ENCODE peak calls at places on chromosomes 4 and X, in six cellular contexts. One of them, this sample, is unnamed.

GRCh38 chr4:26803462-26803861 is 57.2 kb upstream of the STIM2 start:
- DNase-seq in PC-3: no peak
- DNase-seq in ovary: no peak
- DNase-seq in GM13977: no peak
- DNase-seq in mucosa of descending colon: no peak
- DNase-seq in Calu3: no peak
- DNase-seq in this sample: no peak

GRCh38 chrX:49627030-49627777 is 28.4 kb downstream of the GAGE1 start:
- DNase-seq in Calu3: no peak
- DNase-seq in ovary: no peak
- DNase-seq in PC-3: peak; percentile 20
- DNase-seq in GM13977: no peak
- DNase-seq in mucosa of descending colon: no peak
- DNase-seq in this sample: no peak

GRCh38 chr4:128288689-128289106 is 1.1 kb upstream of the PGRMC2 start:
- DNase-seq in Calu3: peak; percentile 8
- DNase-seq in PC-3: peak; percentile 26
- DNase-seq in ovary: no peak
- DNase-seq in mucosa of descending colon: no peak
- DNase-seq in GM13977: peak; percentile 12
- DNase-seq in this sample: no peak

GRCh38 chr4:2261110-2261852 is 628 bp downstream of the MXD4 start:
- DNase-seq in GM13977: peak; percentile 84
- DNase-seq in ovary: peak; percentile 33
- DNase-seq in Calu3: peak; percentile 47
- DNase-seq in mucosa of descending colon: peak; percentile 75
- DNase-seq in PC-3: peak; percentile 37
- DNase-seq in this sample: no peak

GRCh38 chrX:15207384-15207783 is 62.5 kb downstream of the ASB9 start:
- DNase-seq in PC-3: peak; percentile 16
- DNase-seq in Calu3: no peak
- DNase-seq in ovary: no peak
- DNase-seq in mucosa of descending colon: no peak
- DNase-seq in GM13977: no peak
- DNase-seq in this sample: no peak

GRCh38 chrX:114889454-114889853 is 128.0 kb downstream of the IL13RA2 start:
- DNase-seq in ovary: no peak
- DNase-seq in PC-3: no peak
- DNase-seq in mucosa of descending colon: no peak
- DNase-seq in GM13977: no peak
- DNase-seq in Calu3: no peak
- DNase-seq in this sample: no peak

GRCh38 chrX:71514367-71515038 is 18.4 kb upstream of the OGT start:
- DNase-seq in GM13977: peak; percentile 50
- DNase-seq in Calu3: no peak
- DNase-seq in mucosa of descending colon: no peak
- DNase-seq in PC-3: no peak
- DNase-seq in ovary: no peak
- DNase-seq in this sample: no peak

GRCh38 chrX:34656467-34656841 is 631 bp downstream of the TMEM47 start:
- DNase-seq in mucosa of descending colon: peak; percentile 41
- DNase-seq in GM13977: no peak
- DNase-seq in ovary: peak; percentile 16
- DNase-seq in PC-3: no peak
- DNase-seq in Calu3: peak; percentile 8
- DNase-seq in this sample: no peak

GRCh38 chr4:128393111-128393704 is 105.6 kb upstream of the PGRMC2 start:
- DNase-seq in mucosa of descending colon: no peak
- DNase-seq in Calu3: no peak
- DNase-seq in PC-3: no peak
- DNase-seq in GM13977: peak; percentile 20
- DNase-seq in ovary: no peak
- DNase-seq in this sample: no peak

GRCh38 chrX:44874481-44875184 is 1.6 kb downstream of the KDM6A start:
- DNase-seq in ovary: peak; percentile 27
- DNase-seq in mucosa of descending colon: no peak
- DNase-seq in GM13977: peak; percentile 64
- DNase-seq in PC-3: peak; percentile 38
- DNase-seq in Calu3: peak; percentile 11
- DNase-seq in this sample: no peak

GRCh38 chr4:175422331-175422730 is 389.7 kb downstream of the GPM6A start:
- DNase-seq in mucosa of descending colon: no peak
- DNase-seq in GM13977: no peak
- DNase-seq in Calu3: no peak
- DNase-seq in ovary: no peak
- DNase-seq in PC-3: peak; percentile 7
- DNase-seq in this sample: no peak

GRCh38 chrX:1524874-1525582 is 12.0 kb downstream of the P2RY8 start:
- DNase-seq in GM13977: no peak
- DNase-seq in PC-3: no peak
- DNase-seq in Calu3: no peak
- DNase-seq in mucosa of descending colon: no peak
- DNase-seq in ovary: no peak
- DNase-seq in this sample: peak; percentile 59

GRCh38 chrX:107542500-107542899 is 85.8 kb upstream of the PRPS1 start:
- DNase-seq in mucosa of descending colon: no peak
- DNase-seq in GM13977: no peak
- DNase-seq in ovary: no peak
- DNase-seq in PC-3: peak; percentile 48
- DNase-seq in Calu3: peak; percentile 54
- DNase-seq in this sample: no peak

GRCh38 chr4:40688446-40689095 is 58.9 kb upstream of the RBM47 start:
- DNase-seq in GM13977: no peak
- DNase-seq in ovary: no peak
- DNase-seq in mucosa of descending colon: no peak
- DNase-seq in Calu3: no peak
- DNase-seq in PC-3: peak; percentile 20
- DNase-seq in this sample: no peak

GRCh38 chrX:18368402-18368801 is 13.9 kb upstream of the SCML2 start:
- DNase-seq in PC-3: no peak
- DNase-seq in GM13977: no peak
- DNase-seq in mucosa of descending colon: no peak
- DNase-seq in ovary: no peak
- DNase-seq in Calu3: no peak
- DNase-seq in this sample: peak; percentile 38

GRCh38 chr4:182600836-182601235 is 316.4 kb downstream of the DCTD start:
- DNase-seq in GM13977: no peak
- DNase-seq in ovary: no peak
- DNase-seq in Calu3: no peak
- DNase-seq in PC-3: no peak
- DNase-seq in mucosa of descending colon: no peak
- DNase-seq in this sample: no peak

GRCh38 chr4:37991623-37992410 is 31.6 kb downstream of the PTTG2 start:
- DNase-seq in GM13977: no peak
- DNase-seq in mucosa of descending colon: no peak
- DNase-seq in Calu3: no peak
- DNase-seq in PC-3: no peak
- DNase-seq in ovary: no peak
- DNase-seq in this sample: no peak

GRCh38 chr4:142974331-142974730 is 128.2 kb upstream of the INPP4B start:
- DNase-seq in ovary: no peak
- DNase-seq in mucosa of descending colon: no peak
- DNase-seq in GM13977: no peak
- DNase-seq in PC-3: no peak
- DNase-seq in Calu3: no peak
- DNase-seq in this sample: no peak

GRCh38 chrX:9928083-9928482 is 39.1 kb upstream of the CLDN34 start:
- DNase-seq in GM13977: no peak
- DNase-seq in PC-3: no peak
- DNase-seq in mucosa of descending colon: no peak
- DNase-seq in ovary: no peak
- DNase-seq in Calu3: no peak
- DNase-seq in this sample: no peak

GRCh38 chr4:145012841-145013240 is 85.2 kb downstream of the ANAPC10 start:
- DNase-seq in GM13977: no peak
- DNase-seq in PC-3: peak; percentile 41
- DNase-seq in ovary: no peak
- DNase-seq in mucosa of descending colon: no peak
- DNase-seq in Calu3: no peak
- DNase-seq in this sample: no peak

GRCh38 chrX:71665747-71666146 is 1.6 kb upstream of the LOC101059915 start:
- DNase-seq in Calu3: no peak
- DNase-seq in mucosa of descending colon: peak; percentile 15
- DNase-seq in PC-3: no peak
- DNase-seq in ovary: no peak
- DNase-seq in GM13977: no peak
- DNase-seq in this sample: no peak

DNA sequence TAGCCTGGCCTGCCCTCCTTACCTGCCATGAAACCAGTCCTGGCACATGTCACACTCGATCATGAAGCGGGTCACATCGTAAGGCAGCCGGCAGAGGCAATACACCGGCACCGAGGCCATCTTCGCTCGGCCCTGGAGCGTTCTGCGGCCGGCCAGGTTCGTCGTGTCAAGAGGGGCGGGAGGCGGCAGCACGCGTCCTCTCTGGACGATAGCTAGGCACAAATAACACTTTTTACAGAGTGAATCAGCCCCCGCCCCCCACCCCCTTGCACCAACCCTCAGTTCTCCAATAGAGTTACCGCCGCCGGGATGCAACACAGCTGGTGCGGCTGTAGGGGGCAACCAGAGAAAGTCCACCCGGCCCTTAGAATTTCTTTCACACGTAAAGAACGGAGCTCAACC is 1.7 kb downstream of the PHF8 start:
- DNase-seq in GM13977: peak; percentile 42
- DNase-seq in ovary: peak; percentile 40
- DNase-seq in PC-3: peak; percentile 67
- DNase-seq in Calu3: peak; percentile 47
- DNase-seq in mucosa of descending colon: peak; percentile 55
- DNase-seq in this sample: no peak
- TF ChIP-seq CTCF in GM13977: peak; percentile 15
- TF ChIP-seq CTCF in ovary: no peak
- TF ChIP-seq CTCF in PC-3: peak; percentile 25
- TF ChIP-seq CTCF in Calu3: no peak
- TF ChIP-seq CTCF in mucosa of descending colon: no peak
- TF ChIP-seq CTCF in this sample: peak; percentile 49

GRCh38 chr4:161642708-161643107 is 521.1 kb downstream of the FSTL5 start:
- DNase-seq in Calu3: no peak
- DNase-seq in mucosa of descending colon: no peak
- DNase-seq in ovary: no peak
- DNase-seq in GM13977: no peak
- DNase-seq in PC-3: peak; percentile 36
- DNase-seq in this sample: no peak
- TF ChIP-seq CTCF in Calu3: no peak
- TF ChIP-seq CTCF in mucosa of descending colon: no peak
- TF ChIP-seq CTCF in ovary: no peak
- TF ChIP-seq CTCF in GM13977: no peak
- TF ChIP-seq CTCF in PC-3: peak; percentile 51
- TF ChIP-seq CTCF in this sample: peak; percentile 55

GRCh38 chr4:139281212-139281611 is 1.2 kb upstream of the MGARP start:
- DNase-seq in ovary: no peak
- DNase-seq in GM13977: no peak
- DNase-seq in mucosa of descending colon: no peak
- DNase-seq in Calu3: peak; percentile 3
- DNase-seq in PC-3: peak; percentile 36
- DNase-seq in this sample: no peak
- TF ChIP-seq CTCF in ovary: no peak
- TF ChIP-seq CTCF in GM13977: no peak
- TF ChIP-seq CTCF in mucosa of descending colon: no peak
- TF ChIP-seq CTCF in Calu3: no peak
- TF ChIP-seq CTCF in PC-3: peak; percentile 45
- TF ChIP-seq CTCF in this sample: peak; percentile 28

GRCh38 chrX:135632353-135632752 is 81.1 kb upstream of the CT45A1 start:
- DNase-seq in Calu3: no peak
- DNase-seq in ovary: no peak
- DNase-seq in mucosa of descending colon: no peak
- DNase-seq in GM13977: peak; percentile 26
- DNase-seq in PC-3: peak; percentile 22
- DNase-seq in this sample: no peak
- TF ChIP-seq CTCF in Calu3: no peak
- TF ChIP-seq CTCF in ovary: no peak
- TF ChIP-seq CTCF in mucosa of descending colon: no peak
- TF ChIP-seq CTCF in GM13977: peak; percentile 44
- TF ChIP-seq CTCF in PC-3: peak; percentile 36
- TF ChIP-seq CTCF in this sample: no peak

DNA sequence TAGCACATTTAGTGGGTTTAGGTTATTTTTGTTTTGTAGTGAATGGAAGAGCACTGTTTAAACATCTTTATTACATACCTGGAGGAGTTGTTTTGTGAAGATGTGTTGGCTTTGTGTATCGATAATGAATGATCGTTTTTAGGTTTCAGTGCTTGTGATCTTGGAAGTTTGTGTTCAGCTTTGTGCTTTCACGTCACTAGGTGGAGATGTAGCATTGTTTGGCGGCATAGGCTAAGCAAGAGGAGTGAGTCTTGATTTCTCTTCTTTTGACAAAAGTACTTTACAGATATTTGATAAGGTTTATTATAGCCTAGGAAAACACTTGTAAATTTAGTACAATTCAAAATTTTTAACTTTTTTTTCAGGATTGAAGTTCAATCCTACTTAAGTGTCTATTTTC is 50.4 kb downstream of the PDK3 start:
- DNase-seq in GM13977: no peak
- DNase-seq in PC-3: no peak
- DNase-seq in mucosa of descending colon: no peak
- DNase-seq in Calu3: no peak
- DNase-seq in ovary: no peak
- DNase-seq in this sample: no peak
- TF ChIP-seq CTCF in GM13977: no peak
- TF ChIP-seq CTCF in PC-3: peak; percentile 44
- TF ChIP-seq CTCF in mucosa of descending colon: no peak
- TF ChIP-seq CTCF in Calu3: no peak
- TF ChIP-seq CTCF in ovary: no peak
- TF ChIP-seq CTCF in this sample: peak; percentile 55

GRCh38 chr4:12286351-12286750 is 857.7 kb upstream of the HS3ST1 start:
- DNase-seq in Calu3: no peak
- DNase-seq in ovary: no peak
- DNase-seq in PC-3: no peak
- DNase-seq in GM13977: no peak
- DNase-seq in mucosa of descending colon: no peak
- DNase-seq in this sample: no peak
- TF ChIP-seq CTCF in Calu3: no peak
- TF ChIP-seq CTCF in ovary: no peak
- TF ChIP-seq CTCF in PC-3: no peak
- TF ChIP-seq CTCF in GM13977: no peak
- TF ChIP-seq CTCF in mucosa of descending colon: no peak
- TF ChIP-seq CTCF in this sample: no peak

DNA sequence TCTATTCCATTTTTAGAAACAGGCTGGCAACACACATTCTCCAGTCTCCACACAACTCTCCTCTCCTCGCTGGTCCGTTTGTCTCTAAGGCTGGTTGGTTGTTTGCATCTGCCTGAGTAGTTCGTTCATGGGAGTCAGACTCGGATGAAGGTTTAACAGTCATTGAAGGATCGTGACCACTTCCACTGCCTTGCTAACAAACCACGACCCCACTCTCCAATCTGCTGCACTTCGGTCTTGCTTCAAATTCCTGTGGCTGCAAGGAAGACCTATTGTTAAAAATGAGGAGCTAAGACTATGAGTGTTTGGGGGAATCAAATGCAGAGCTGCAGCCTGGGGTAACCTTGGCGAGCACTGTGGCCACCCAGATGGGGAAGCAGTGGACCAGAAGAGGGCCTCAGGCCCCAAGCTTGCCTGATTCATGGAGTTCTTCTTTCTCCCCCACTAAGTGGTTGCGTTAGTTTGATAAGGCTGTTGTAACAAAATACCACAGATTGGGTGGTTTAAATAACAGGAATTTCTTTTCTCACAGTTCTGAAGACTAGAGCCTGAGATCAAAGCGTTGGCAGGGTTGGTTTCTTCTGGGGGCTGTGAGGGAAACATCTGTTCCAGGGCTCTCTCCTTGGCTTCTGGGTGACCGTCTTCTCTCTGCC is 105.6 kb upstream of the GATB start:
- DNase-seq in ovary: no peak
- DNase-seq in mucosa of descending colon: no peak
- DNase-seq in PC-3: no peak
- DNase-seq in Calu3: no peak
- DNase-seq in GM13977: no peak
- DNase-seq in this sample: no peak
- TF ChIP-seq CTCF in ovary: no peak
- TF ChIP-seq CTCF in mucosa of descending colon: no peak
- TF ChIP-seq CTCF in PC-3: no peak
- TF ChIP-seq CTCF in Calu3: no peak
- TF ChIP-seq CTCF in GM13977: no peak
- TF ChIP-seq CTCF in this sample: no peak

This sample was measured in osteocyte.